ENCODE peak calls at places on chromosomes 6 and 20, in four cellular contexts. Y, C, Q and X are unnamed samples. For H3K4me1 and H3K36me3, the result is how much of the 10 kb centered on the place peaks cover.

GRCh38 chr6:42766163-42766670 is 15.6 kb upstream of the BICRAL start:
- DNase-seq in Y (no peak), C (no peak), Q (no peak), X (no peak)

GRCh38 chr6:33620158-33620583 is 951 bp upstream of the ITPR3 start:
- DNase-seq in Y (no peak), C (peak), Q (peak), X (no peak)

GRCh38 chr6:24910331-24910849 is 25.4 kb downstream of the RIPOR2 start:
- DNase-seq in Y (peak), C (peak), Q (no peak), X (peak)

GRCh38 chr6:2971420-2972218 is at the start of gene SERPINB6:
- DNase-seq in Y (peak), C (peak), Q (peak), X (peak)

GRCh38 chr20:14711681-14712080 is 374.3 kb upstream of the FLRT3 start:
- DNase-seq in Y (no peak), C (no peak), Q (no peak), X (no peak)

GRCh38 chr6:43211960-43212359 is 17.3 kb downstream of the DNPH1 start:
- DNase-seq in Y (no peak), C (no peak), Q (no peak), X (no peak)

GRCh38 chr6:138278326-138278725 is 60.0 kb upstream of the PBOV1 start:
- DNase-seq in Y (no peak), C (peak), Q (no peak), X (peak)

GRCh38 chr6:98871057-98871456 is 36.7 kb downstream of the POU3F2 start:
- DNase-seq in Y (no peak), C (no peak), Q (no peak), X (no peak)

GRCh38 chr6:10259676-10260075 is 155.2 kb downstream of the TFAP2A start:
- DNase-seq in Y (no peak), C (no peak), Q (no peak), X (no peak)

GRCh38 chr6:136251394-136251793 is 1.3 kb upstream of the MTFR2 start:
- DNase-seq in Y (no peak), C (no peak), Q (no peak), X (no peak)

GRCh38 chr6:11263185-11263817 is 30.8 kb upstream of the NEDD9 start:
- DNase-seq in Y (peak), C (peak), Q (no peak), X (peak)

GRCh38 chr6:119137194-119138072 is 59.0 kb upstream of the FAM184A start:
- DNase-seq in Y (no peak), C (no peak), Q (no peak), X (no peak)

GRCh38 chr6:37550436-37550835 is 50.7 kb upstream of the CCDC167 start:
- DNase-seq in Y (no peak), C (no peak), Q (no peak), X (no peak)

GRCh38 chr6:11309947-11310665 is 77.6 kb upstream of the NEDD9 start:
- DNase-seq in Y (no peak), C (no peak), Q (no peak), X (no peak)

GRCh38 chr20:32437391-32438074 is 79.4 kb downstream of the ASXL1 start:
- DNase-seq in Y (no peak), C (no peak), Q (no peak), X (no peak)

GRCh38 chr6:147207351-147207750 is 3.1 kb downstream of the STXBP5 start:
- DNase-seq in Y (no peak), C (no peak), Q (no peak), X (peak)

GRCh38 chr6:7787137-7787575 is 61.3 kb downstream of the BMP6 start:
- DNase-seq in Y (peak), C (no peak), Q (no peak), X (peak)

GRCh38 chr6:14642106-14642505 is 524.5 kb downstream of the CD83 start:
- DNase-seq in Y (no peak), C (no peak), Q (no peak), X (no peak)

GRCh38 chr20:52110456-52110855 is 81.1 kb downstream of the ZFP64 start:
- DNase-seq in Y (no peak), C (no peak), Q (no peak), X (no peak)

GRCh38 chr6:118054082-118054481 is 147.0 kb downstream of the SLC35F1 start:
- DNase-seq in Y (no peak), C (no peak), Q (no peak), X (no peak)

GRCh38 chr6:106918128-106918527 is 56.4 kb downstream of the CD24 start:
- DNase-seq in Y (no peak), C (peak), Q (no peak), X (no peak)

DNA sequence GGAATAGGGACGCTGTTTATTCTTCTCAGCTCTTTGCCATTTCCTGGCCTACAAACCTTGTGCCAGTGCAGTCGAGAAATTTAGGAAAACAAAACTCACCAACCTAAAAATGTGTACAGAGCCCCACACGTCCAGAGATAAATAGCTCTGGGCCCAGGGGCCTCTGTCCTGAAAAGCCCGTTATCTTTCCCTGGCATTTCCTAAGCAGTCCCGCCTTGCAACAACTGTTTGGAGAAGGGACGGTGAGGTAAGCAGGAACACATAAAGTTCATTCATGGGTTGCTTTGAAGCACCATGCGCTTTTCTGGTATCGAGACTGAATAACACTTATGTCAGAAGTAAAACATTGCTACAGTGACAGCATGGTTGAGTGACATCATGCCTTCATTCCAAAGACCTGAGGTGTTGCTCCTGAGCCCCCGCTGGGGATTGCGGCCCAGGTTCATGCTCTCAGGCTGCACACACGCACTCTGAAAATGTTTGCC is 80.1 kb upstream of the NXT1 start:
- DNase-seq in Y (no peak), C (no peak), Q (no peak), X (no peak)
- H3K27ac ChIP-seq in Y (no peak), C (no peak), Q (no peak), X (no peak)

DNA sequence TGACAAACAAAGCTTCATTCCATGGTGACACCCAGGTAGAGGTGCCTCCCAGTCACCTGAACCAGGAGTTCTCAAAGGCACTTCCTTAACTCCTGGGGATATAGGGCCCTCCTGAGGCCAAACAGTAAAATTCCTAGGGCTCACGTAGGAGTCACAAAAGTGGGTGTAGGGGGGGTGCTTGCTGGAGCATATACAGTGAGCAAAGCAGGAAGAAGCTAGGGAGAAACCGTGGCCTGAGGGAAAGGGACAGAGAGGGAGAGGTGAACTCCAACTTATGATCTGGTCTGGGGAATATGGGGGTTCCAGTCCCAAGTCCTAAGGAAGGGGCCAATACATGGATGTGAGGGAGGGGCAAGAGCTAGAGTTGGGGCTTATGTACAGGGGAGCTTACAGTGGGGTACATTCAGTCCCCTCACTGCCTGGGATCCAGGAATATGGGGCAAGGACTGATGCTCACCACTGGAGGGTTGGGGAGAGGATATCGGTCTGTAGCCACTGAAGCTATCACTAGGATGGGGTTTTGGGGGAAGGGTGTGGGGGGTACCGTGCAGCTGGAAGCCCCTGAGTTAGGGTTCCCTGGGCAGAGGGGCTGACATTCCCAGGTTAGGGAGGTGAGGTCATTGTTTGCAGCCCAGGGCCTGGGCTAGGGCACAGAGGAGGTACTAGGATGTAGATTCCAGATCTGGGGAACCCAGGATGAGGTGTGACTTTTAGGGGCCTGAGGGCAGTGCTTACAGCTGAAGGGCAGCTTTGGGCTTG is 950 bp downstream of the PEDS1 start:
- DNase-seq in Y (no peak), C (peak), Q (no peak), X (no peak)
- H3K4me1 ChIP-seq in Y (under half), C (half or more), Q (under half), X (under half)

GRCh38 chr6:152136449-152136825 is 329.0 kb downstream of the ESR1 start:
- DNase-seq in Y (no peak), C (no peak), Q (no peak), X (no peak)
- H3K36me3 ChIP-seq in Y (under half), C (under half), Q (under half), X (half or more)

DNA sequence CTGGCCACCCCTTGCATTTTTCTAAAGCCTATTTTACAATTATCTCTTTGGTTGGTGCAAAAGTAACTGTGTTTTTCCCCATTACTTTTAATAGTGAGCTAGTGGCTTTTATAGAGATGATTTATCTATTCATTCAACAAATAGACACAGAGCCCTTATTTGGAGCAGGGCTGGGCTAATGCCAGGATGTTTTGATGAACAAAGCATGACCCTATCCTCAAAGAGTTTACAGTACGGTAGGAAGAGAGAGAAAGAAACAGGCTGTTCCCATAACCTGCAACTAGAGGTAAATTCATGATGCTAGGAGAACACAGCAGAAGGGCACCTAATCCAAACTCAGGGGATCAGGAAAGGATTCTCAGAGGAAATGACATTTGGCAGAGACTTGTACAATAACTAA is 37.3 kb upstream of the UST start:
- DNase-seq in Y (no peak), C (no peak), Q (no peak), X (no peak)
- H3K27ac ChIP-seq in Y (no peak), C (no peak), Q (no peak), X (no peak)

DNA sequence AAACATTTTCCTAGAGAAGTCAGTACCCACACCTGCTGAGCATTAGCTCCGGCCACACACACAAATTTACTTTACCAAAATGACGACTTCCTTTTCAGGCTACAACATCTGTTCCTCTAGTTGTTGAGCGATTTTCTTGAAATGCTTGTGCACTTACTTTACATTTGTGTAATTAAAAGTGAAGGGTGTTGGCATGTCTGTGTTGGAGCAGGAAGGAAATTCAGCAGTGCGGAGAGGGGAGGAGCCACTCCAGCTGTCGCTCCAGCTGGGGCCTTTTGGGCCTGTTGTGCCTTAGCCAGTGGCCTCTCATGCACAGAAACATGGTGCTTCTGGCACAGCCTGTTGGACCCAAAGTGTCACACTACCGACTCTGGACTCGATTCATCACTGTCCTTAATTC is 192.0 kb upstream of the ARG1 start:
- DNase-seq in Y (no peak), C (no peak), Q (no peak), X (no peak)
- H3K4me1 ChIP-seq in Y (under half), C (under half), Q (under half), X (under half)

GRCh38 chr6:36227379-36228344 is 31.1 kb downstream of the BRPF3 start:
- DNase-seq in Y (no peak), C (no peak), Q (no peak), X (no peak)
- H3K36me3 ChIP-seq in Y (under half), C (under half), Q (under half), X (under half)

DNA sequence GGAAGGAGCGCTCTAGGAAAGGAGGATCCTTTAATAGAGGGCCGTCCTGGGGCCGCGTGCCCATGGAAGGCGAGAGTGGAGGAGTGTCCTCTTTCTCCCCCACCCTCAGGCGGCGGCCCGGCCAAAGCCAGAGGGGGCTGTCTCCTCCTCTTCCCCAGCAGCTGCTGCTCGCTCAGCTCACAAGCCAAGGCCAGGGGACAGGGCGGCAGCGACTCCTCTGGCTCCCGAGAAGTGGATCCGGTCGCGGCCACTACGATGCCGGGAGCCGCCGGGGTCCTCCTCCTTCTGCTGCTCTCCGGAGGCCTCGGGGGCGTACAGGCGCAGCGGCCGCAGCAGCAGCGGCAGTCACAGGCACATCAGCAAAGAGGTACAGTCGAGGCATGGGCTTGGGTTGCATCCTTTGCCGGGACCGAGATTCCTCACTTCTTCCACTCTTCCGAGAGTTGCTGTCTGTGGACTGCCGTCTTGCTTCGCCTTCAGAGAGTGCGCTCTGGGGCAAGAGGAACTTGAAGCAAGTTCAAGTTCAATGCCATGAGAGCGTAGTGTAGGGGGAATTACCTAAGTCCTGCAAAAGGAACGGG is at the start of gene LAMA2:
- DNase-seq in Y (peak), C (peak), Q (no peak), X (peak)
- H3K27ac ChIP-seq in Y (peak), C (no peak), Q (no peak), X (peak)

DNA sequence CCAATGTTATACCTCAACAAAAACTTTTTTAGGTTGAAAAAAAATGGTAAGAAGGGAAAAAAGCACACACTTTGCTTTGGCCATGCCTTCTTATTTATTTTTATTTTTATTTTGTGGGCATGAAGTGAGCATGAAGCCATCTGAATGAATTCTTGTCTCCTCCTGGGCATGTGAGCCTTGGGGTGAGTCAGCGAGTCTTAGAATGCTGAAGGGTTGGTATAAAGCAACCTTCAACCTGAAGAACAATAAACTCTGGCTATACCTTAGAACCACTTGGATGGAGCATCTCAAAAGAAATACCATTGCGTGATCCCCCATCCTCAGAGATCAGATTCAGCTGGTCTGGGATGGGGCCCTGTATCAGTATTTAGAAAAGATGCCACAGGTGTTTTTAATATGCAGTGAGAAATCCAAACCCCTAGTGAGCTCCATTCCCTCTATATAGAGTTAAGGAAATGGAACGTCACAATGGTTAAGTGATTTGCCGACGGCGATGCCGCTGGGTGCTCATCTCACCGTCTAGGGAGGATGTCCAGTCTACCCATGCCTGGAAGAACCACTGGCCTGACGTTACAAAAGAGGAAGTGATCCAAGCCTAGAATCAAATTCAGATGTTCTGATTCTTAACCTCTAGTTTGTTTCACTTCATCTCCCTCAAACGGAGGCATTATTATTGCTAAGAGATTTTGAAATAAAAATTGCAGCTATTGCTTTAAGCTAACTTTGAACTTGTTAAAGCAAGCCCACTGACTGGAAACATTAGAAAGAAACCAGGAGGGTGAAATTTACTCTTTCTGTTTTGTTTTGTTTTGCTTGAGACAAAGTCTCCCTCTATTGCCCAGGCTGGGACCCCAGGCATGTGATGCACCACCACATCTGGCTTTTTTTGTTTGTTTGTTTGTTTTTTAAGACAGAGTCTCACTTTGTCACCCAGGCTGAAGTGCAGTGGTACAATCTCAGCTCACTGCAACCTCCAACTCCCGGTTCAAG is 67.1 kb downstream of the EDN1 start:
- DNase-seq in Y (no peak), C (no peak), Q (peak), X (no peak)
- H3K4me1 ChIP-seq in Y (under half), C (under half), Q (under half), X (under half)

GRCh38 chr20:4870906-4871305 is 130.4 kb downstream of the SLC23A2 start:
- DNase-seq in Y (no peak), C (no peak), Q (no peak), X (no peak)
- H3K36me3 ChIP-seq in Y (under half), C (under half), Q (under half), X (under half)

GRCh38 chr6:168546173-168546572 is 105.2 kb downstream of the SMOC2 start:
- DNase-seq in Y (no peak), C (no peak), Q (no peak), X (no peak)
- H3K27ac ChIP-seq in Y (no peak), C (no peak), Q (no peak), X (no peak)